ENCODE peak calls at places on chromosomes 3 and 15, in eight cellular contexts. Z is neural progenitor cell; S is HTR-8/SVneo; M is PC-3; H is activated CD4-positive, alpha-beta memory T cell treated with anti-CD3 and anti-CD28 coated beads, Interleukin-2, amount 10 ng/mL, durations not matched to agents 7 days and 5 days; C is Kasumi-1; E is DND-41; A is A172. O is an unnamed sample.

GRCh38 chr15:99707481-99708270 is 25.6 kb downstream of the LYSMD4 start:
- DNase-seq in E (no peak), M (peak; percentile 37), C (no peak), H (peak; percentile 40), Z (no peak), S (no peak), A (peak; percentile 34), O (no peak)

GRCh38 chr3:84830476-84830875 is 128.3 kb upstream of the CADM2 start:
- DNase-seq in M (no peak), S (no peak), Z (no peak), E (no peak), H (no peak), C (no peak), A (no peak), O (no peak)

GRCh38 chr15:65870889-65871533 is 1.7 kb downstream of the RAB11A start:
- DNase-seq in M (peak; percentile 34), A (peak; percentile 46), H (no peak), S (no peak), Z (no peak), C (peak; percentile 74), E (no peak), O (peak; percentile 60)

GRCh38 chr3:100537646-100538338 is 45.4 kb downstream of the TMEM45A start:
- DNase-seq in H (no peak), M (peak; percentile 72), C (no peak), S (no peak), A (no peak), Z (no peak), E (no peak), O (no peak)

GRCh38 chr3:12370758-12371157 is 81.9 kb downstream of the PPARG start:
- DNase-seq in A (peak; percentile 31), E (no peak), S (no peak), C (no peak), M (peak; percentile 88), Z (peak; percentile 24), H (no peak), O (no peak)

GRCh38 chr3:168884353-168884903 is 779.1 kb downstream of the MECOM start:
- DNase-seq in A (peak; percentile 88), M (peak; percentile 98), Z (no peak), E (no peak), H (no peak), C (no peak), S (peak; percentile 4), O (no peak)

GRCh38 chr3:106765342-106765741 is 611.9 kb upstream of the CCDC54 start:
- DNase-seq in M (peak; percentile 81), C (no peak), A (peak; percentile 94), E (no peak), Z (no peak), S (peak; percentile 41), H (no peak), O (no peak)

GRCh38 chr15:78684645-78685044 is 43.6 kb upstream of the CHRNB4 start:
- DNase-seq in H (no peak), E (no peak), C (no peak), S (no peak), A (no peak), Z (no peak), M (peak; percentile 19), O (no peak)

GRCh38 chr15:98257290-98257689 is 296.8 kb downstream of the ARRDC4 start:
- DNase-seq in M (no peak), S (no peak), C (no peak), H (no peak), Z (peak; percentile 30), E (no peak), A (no peak), O (no peak)

GRCh38 chr3:53721187-53721946 is 124.9 kb downstream of the CHDH start:
- DNase-seq in C (no peak), A (peak; percentile 42), M (peak; percentile 23), Z (peak; percentile 34), E (no peak), H (no peak), S (no peak), O (no peak)

GRCh38 chr3:189841474-189842205 is 210.5 kb downstream of the TP63 start:
- DNase-seq in A (no peak), C (no peak), Z (no peak), M (peak; percentile 79), S (no peak), H (no peak), E (no peak), O (no peak)